ENCODE peak calls at places on chromosomes 13 and 19, in six cellular contexts. T, R, A, H, Q and O are unnamed samples.

GRCh38 chr13:94346261-94347019 is 133.0 kb downstream of the DCT start:
- DNase-seq in T (no peak), R (no peak), A (no peak), H (no peak), Q (no peak), O (no peak)

GRCh38 chr13:112885782-112886268 is 83.2 kb upstream of the MCF2L start:
- DNase-seq in T (no peak), R (no peak), A (peak; percentile 96), H (no peak), Q (no peak), O (peak; percentile 99)

GRCh38 chr13:38602261-38602660 is 84.6 kb upstream of the FREM2 start:
- DNase-seq in T (no peak), R (no peak), A (no peak), H (no peak), Q (no peak), O (no peak)

GRCh38 chr13:77918391-77919261 is at the start of gene EDNRB:
- DNase-seq in T (no peak), R (no peak), A (peak; percentile 53), H (no peak), Q (no peak), O (peak; percentile 38)

GRCh38 chr13:30450066-30450465 is 15.7 kb downstream of the HMGB1 start:
- DNase-seq in T (no peak), R (no peak), A (no peak), H (no peak), Q (no peak), O (no peak)

GRCh38 chr19:55590621-55591020 is 8.7 kb downstream of the FIZ1 start:
- DNase-seq in T (no peak), R (no peak), A (no peak), H (no peak), Q (no peak), O (peak; percentile 80)

GRCh38 chr13:99580500-99581268 is 79.4 kb downstream of the TM9SF2 start:
- DNase-seq in T (no peak), R (no peak), A (no peak), H (no peak), Q (no peak), O (no peak)

GRCh38 chr19:50639121-50640112 is at the start of gene SYT3:
- DNase-seq in T (no peak), R (no peak), A (peak; percentile 90), H (no peak), Q (peak; percentile 29), O (peak; percentile 97)

GRCh38 chr13:43023244-43023931 is at the start of gene DNAJC15:
- DNase-seq in T (peak; percentile 76), R (peak; percentile 76), A (peak; percentile 83), H (no peak), Q (peak; percentile 66), O (peak; percentile 93)

GRCh38 chr13:109698779-109699178 is 87.6 kb downstream of the IRS2 start:
- DNase-seq in T (no peak), R (no peak), A (peak; percentile 38), H (peak; percentile 28), Q (no peak), O (peak; percentile 81)

GRCh38 chr13:45196091-45196490 is 4.8 kb downstream of the KCTD4 start:
- DNase-seq in T (no peak), R (no peak), A (no peak), H (no peak), Q (no peak), O (no peak)

GRCh38 chr13:40982772-40983171 is 36.3 kb downstream of the ELF1 start:
- DNase-seq in T (peak; percentile 81), R (peak; percentile 80), A (no peak), H (peak; percentile 96), Q (peak; percentile 44), O (no peak)

GRCh38 chr19:47661571-47661970 is 51.7 kb upstream of the EHD2 start:
- DNase-seq in T (no peak), R (no peak), A (no peak), H (no peak), Q (no peak), O (no peak)

GRCh38 chr13:40665754-40666057 is 735 bp downstream of the FOXO1 start:
- DNase-seq in T (peak; percentile 46), R (peak; percentile 43), A (peak; percentile 59), H (no peak), Q (no peak), O (no peak)

GRCh38 chr13:84870190-84870589 is 929.0 kb downstream of the SLITRK6 start:
- DNase-seq in T (no peak), R (no peak), A (no peak), H (no peak), Q (no peak), O (no peak)